ENCODE peak calls at places on chromosomes 6 and 20, in six cellular contexts. One of them, this sample, is unnamed.
A peak's percentile ranks its signal among the peaks of the same experiment; 100 is the strongest.

GRCh38 chr6:11929451-11929850 is 82.7 kb upstream of the HIVEP1 start:
- DNase-seq in GM10248: no peak
- DNase-seq in HepG2: no peak
- DNase-seq in neural crest cell: no peak
- DNase-seq in choroid plexus epithelial cell: no peak
- DNase-seq in lower lobe of right lung: no peak
- DNase-seq in this sample: no peak

GRCh38 chr6:163404825-163405265 is 9.7 kb upstream of the QKI start:
- DNase-seq in GM10248: no peak
- DNase-seq in HepG2: peak; percentile 55
- DNase-seq in neural crest cell: no peak
- DNase-seq in choroid plexus epithelial cell: peak; percentile 74
- DNase-seq in lower lobe of right lung: peak; percentile 70
- DNase-seq in this sample: no peak

GRCh38 chr20:40431611-40432010 is 257.4 kb downstream of the MAFB start:
- DNase-seq in GM10248: no peak
- DNase-seq in HepG2: no peak
- DNase-seq in neural crest cell: no peak
- DNase-seq in choroid plexus epithelial cell: no peak
- DNase-seq in lower lobe of right lung: no peak
- DNase-seq in this sample: no peak

GRCh38 chr20:51362254-51362653 is 180.3 kb downstream of the NFATC2 start:
- DNase-seq in GM10248: no peak
- DNase-seq in HepG2: no peak
- DNase-seq in neural crest cell: no peak
- DNase-seq in choroid plexus epithelial cell: no peak
- DNase-seq in lower lobe of right lung: no peak
- DNase-seq in this sample: no peak

GRCh38 chr20:35299780-35300179 is 7.6 kb upstream of the FAM83C start:
- DNase-seq in GM10248: no peak
- DNase-seq in HepG2: no peak
- DNase-seq in neural crest cell: no peak
- DNase-seq in choroid plexus epithelial cell: no peak
- DNase-seq in lower lobe of right lung: no peak
- DNase-seq in this sample: no peak

GRCh38 chr6:74857157-74857556 is 348.7 kb downstream of the COL12A1 start:
- DNase-seq in GM10248: no peak
- DNase-seq in HepG2: no peak
- DNase-seq in neural crest cell: no peak
- DNase-seq in choroid plexus epithelial cell: no peak
- DNase-seq in lower lobe of right lung: no peak
- DNase-seq in this sample: no peak

GRCh38 chr6:130893277-130893676 is 66.1 kb downstream of the SMLR1 start:
- DNase-seq in GM10248: no peak
- DNase-seq in HepG2: no peak
- DNase-seq in neural crest cell: no peak
- DNase-seq in choroid plexus epithelial cell: no peak
- DNase-seq in lower lobe of right lung: no peak
- DNase-seq in this sample: no peak

GRCh38 chr20:1526310-1526709 is 31.2 kb downstream of the SIRPD start:
- DNase-seq in GM10248: no peak
- DNase-seq in HepG2: no peak
- DNase-seq in neural crest cell: no peak
- DNase-seq in choroid plexus epithelial cell: no peak
- DNase-seq in lower lobe of right lung: no peak
- DNase-seq in this sample: no peak

GRCh38 chr6:135852775-135853174 is 1.3 kb downstream of the PDE7B start:
- DNase-seq in GM10248: no peak
- DNase-seq in HepG2: no peak
- DNase-seq in neural crest cell: no peak
- DNase-seq in choroid plexus epithelial cell: no peak
- DNase-seq in lower lobe of right lung: no peak
- DNase-seq in this sample: no peak

DNA sequence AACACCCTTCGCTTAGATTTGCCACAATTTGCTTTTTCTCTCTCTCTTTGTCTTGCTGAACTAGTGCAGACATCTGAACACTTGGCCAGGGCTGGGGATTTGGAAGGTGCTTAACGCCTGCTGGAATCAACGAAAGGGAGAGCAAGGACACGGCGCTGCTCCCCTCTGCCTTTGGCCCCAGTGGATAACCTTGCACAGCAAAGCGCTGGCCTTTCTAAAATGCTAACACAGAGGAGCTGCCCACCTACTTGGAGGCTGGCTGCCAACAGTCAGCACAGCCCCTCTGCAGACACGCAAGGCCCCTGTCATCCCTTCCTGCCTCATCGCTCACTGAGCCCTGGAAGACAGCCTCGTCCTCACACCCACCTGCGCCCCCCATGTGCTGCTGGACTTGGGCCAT is 37.5 kb downstream of the C20orf203 start:
- DNase-seq in GM10248: no peak
- DNase-seq in HepG2: no peak
- DNase-seq in neural crest cell: no peak
- DNase-seq in choroid plexus epithelial cell: peak; percentile 21
- DNase-seq in lower lobe of right lung: no peak
- DNase-seq in this sample: no peak
- TF ChIP-seq CTCF in GM10248: no peak
- TF ChIP-seq CTCF in HepG2: no peak
- TF ChIP-seq CTCF in neural crest cell: no peak
- TF ChIP-seq CTCF in choroid plexus epithelial cell: no peak
- TF ChIP-seq CTCF in lower lobe of right lung: no peak
- TF ChIP-seq CTCF in this sample: no peak

GRCh38 chr6:93447874-93448273 is 28.5 kb upstream of the EPHA7 start:
- DNase-seq in GM10248: no peak
- DNase-seq in HepG2: no peak
- DNase-seq in neural crest cell: no peak
- DNase-seq in choroid plexus epithelial cell: peak; percentile 15
- DNase-seq in lower lobe of right lung: no peak
- DNase-seq in this sample: no peak
- TF ChIP-seq CTCF in GM10248: peak; percentile 3
- TF ChIP-seq CTCF in HepG2: no peak
- TF ChIP-seq CTCF in neural crest cell: no peak
- TF ChIP-seq CTCF in choroid plexus epithelial cell: peak; percentile 27
- TF ChIP-seq CTCF in lower lobe of right lung: no peak
- TF ChIP-seq CTCF in this sample: peak; percentile 34

GRCh38 chr20:3276400-3277015 is 37.5 kb upstream of the SLC4A11 start:
- DNase-seq in GM10248: peak; percentile 42
- DNase-seq in HepG2: peak; percentile 68
- DNase-seq in neural crest cell: no peak
- DNase-seq in choroid plexus epithelial cell: peak; percentile 55
- DNase-seq in lower lobe of right lung: no peak
- DNase-seq in this sample: no peak
- TF ChIP-seq CTCF in GM10248: peak; percentile 34
- TF ChIP-seq CTCF in HepG2: peak; percentile 87
- TF ChIP-seq CTCF in neural crest cell: peak; percentile 39
- TF ChIP-seq CTCF in choroid plexus epithelial cell: peak; percentile 46
- TF ChIP-seq CTCF in lower lobe of right lung: peak; percentile 6
- TF ChIP-seq CTCF in this sample: no peak

GRCh38 chr20:47126374-47126705 is 230.2 kb downstream of the ZMYND8 start:
- DNase-seq in GM10248: no peak
- DNase-seq in HepG2: no peak
- DNase-seq in neural crest cell: no peak
- DNase-seq in choroid plexus epithelial cell: no peak
- DNase-seq in lower lobe of right lung: no peak
- DNase-seq in this sample: no peak

GRCh38 chr20:47127986-47128385 is 228.5 kb downstream of the ZMYND8 start:
- DNase-seq in GM10248: no peak
- DNase-seq in HepG2: no peak
- DNase-seq in neural crest cell: no peak
- DNase-seq in choroid plexus epithelial cell: no peak
- DNase-seq in lower lobe of right lung: no peak
- DNase-seq in this sample: no peak

GRCh38 chr20:47126709-47127108 is 229.8 kb downstream of the ZMYND8 start:
- DNase-seq in GM10248: no peak
- DNase-seq in HepG2: no peak
- DNase-seq in neural crest cell: no peak
- DNase-seq in choroid plexus epithelial cell: peak; percentile 64
- DNase-seq in lower lobe of right lung: no peak
- DNase-seq in this sample: no peak

GRCh38 chr20:47124235-47124717 is 229.6 kb downstream of the EYA2 start:
- DNase-seq in GM10248: no peak
- DNase-seq in HepG2: no peak
- DNase-seq in neural crest cell: no peak
- DNase-seq in choroid plexus epithelial cell: peak; percentile 50
- DNase-seq in lower lobe of right lung: no peak
- DNase-seq in this sample: no peak

GRCh38 chr20:47125553-47126373 is 230.7 kb downstream of the ZMYND8 start:
- DNase-seq in GM10248: no peak
- DNase-seq in HepG2: no peak
- DNase-seq in neural crest cell: no peak
- DNase-seq in choroid plexus epithelial cell: peak; percentile 55
- DNase-seq in lower lobe of right lung: no peak
- DNase-seq in this sample: peak; percentile 65
- TF ChIP-seq CTCF in GM10248: no peak
- TF ChIP-seq CTCF in HepG2: no peak
- TF ChIP-seq CTCF in neural crest cell: no peak
- TF ChIP-seq CTCF in choroid plexus epithelial cell: no peak
- TF ChIP-seq CTCF in lower lobe of right lung: no peak
- TF ChIP-seq CTCF in this sample: no peak

GRCh38 chr6:27782703-27783236 is 129.4 kb downstream of the OR2B2 start:
- DNase-seq in GM10248: no peak
- DNase-seq in HepG2: no peak
- DNase-seq in neural crest cell: no peak
- DNase-seq in choroid plexus epithelial cell: no peak
- DNase-seq in lower lobe of right lung: no peak
- DNase-seq in this sample: no peak

GRCh38 chr6:27791182-27791939 is 120.8 kb downstream of the OR2B2 start:
- DNase-seq in GM10248: peak; percentile 29
- DNase-seq in HepG2: peak; percentile 76
- DNase-seq in neural crest cell: peak; percentile 56
- DNase-seq in choroid plexus epithelial cell: peak; percentile 87
- DNase-seq in lower lobe of right lung: no peak
- DNase-seq in this sample: no peak

GRCh38 chr6:27785297-27785696 is 126.9 kb downstream of the OR2B2 start:
- DNase-seq in GM10248: no peak
- DNase-seq in HepG2: no peak
- DNase-seq in neural crest cell: no peak
- DNase-seq in choroid plexus epithelial cell: no peak
- DNase-seq in lower lobe of right lung: no peak
- DNase-seq in this sample: no peak

DNA sequence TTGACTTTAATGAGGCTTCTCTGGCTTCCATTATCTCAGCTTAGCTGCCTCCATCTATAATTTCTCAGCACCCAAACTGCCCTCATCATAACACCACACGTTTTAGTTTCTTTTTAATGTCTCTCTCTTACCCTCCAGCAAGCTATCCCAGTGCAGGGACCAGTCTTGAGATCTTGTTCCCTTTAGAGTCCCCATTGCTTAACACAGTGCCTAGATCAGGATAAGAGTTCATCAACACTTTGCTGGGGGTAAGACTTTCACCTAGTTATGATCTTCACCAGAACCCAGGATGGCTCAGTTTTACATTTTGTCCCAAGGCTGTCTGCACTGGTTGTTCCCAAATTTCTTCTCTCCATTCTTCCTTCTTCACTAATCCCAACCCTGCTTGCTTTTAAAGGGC is 126.1 kb downstream of the OR2B2 start:
- DNase-seq in GM10248: no peak
- DNase-seq in HepG2: no peak
- DNase-seq in neural crest cell: no peak
- DNase-seq in choroid plexus epithelial cell: no peak
- DNase-seq in lower lobe of right lung: no peak
- DNase-seq in this sample: no peak
- TF ChIP-seq CTCF in GM10248: no peak
- TF ChIP-seq CTCF in HepG2: no peak
- TF ChIP-seq CTCF in neural crest cell: no peak
- TF ChIP-seq CTCF in choroid plexus epithelial cell: no peak
- TF ChIP-seq CTCF in lower lobe of right lung: no peak
- TF ChIP-seq CTCF in this sample: no peak

GRCh38 chr20:59176812-59177211 is 13.2 kb downstream of the ZNF831 start:
- DNase-seq in GM10248: no peak
- DNase-seq in HepG2: no peak
- DNase-seq in neural crest cell: no peak
- DNase-seq in choroid plexus epithelial cell: no peak
- DNase-seq in lower lobe of right lung: no peak
- DNase-seq in this sample: no peak
- TF ChIP-seq CTCF in GM10248: no peak
- TF ChIP-seq CTCF in HepG2: peak; percentile 26
- TF ChIP-seq CTCF in neural crest cell: no peak
- TF ChIP-seq CTCF in choroid plexus epithelial cell: no peak
- TF ChIP-seq CTCF in lower lobe of right lung: no peak
- TF ChIP-seq CTCF in this sample: no peak

DNA sequence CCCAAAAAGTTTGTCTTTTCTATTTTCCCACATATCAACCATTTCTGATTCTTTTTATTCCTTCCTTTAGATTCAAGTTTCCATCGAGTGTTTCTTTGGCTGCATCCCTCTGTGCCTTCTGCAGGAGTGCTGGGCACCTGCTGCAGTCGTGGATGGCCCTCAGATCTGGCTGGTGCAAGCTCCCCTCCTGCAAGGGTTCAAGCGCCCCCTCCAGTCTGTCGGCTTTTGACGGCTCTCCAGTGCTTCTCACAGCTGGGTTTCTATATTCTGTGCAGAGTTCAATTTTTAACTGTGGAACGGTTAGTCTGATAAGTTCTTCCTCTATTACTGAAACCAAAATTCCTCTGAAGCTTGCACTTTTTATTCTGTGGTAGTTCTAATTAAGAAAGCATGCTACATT is 132.1 kb downstream of the HUS1B start:
- DNase-seq in GM10248: peak; percentile 33
- DNase-seq in HepG2: no peak
- DNase-seq in neural crest cell: no peak
- DNase-seq in choroid plexus epithelial cell: peak; percentile 20
- DNase-seq in lower lobe of right lung: no peak
- DNase-seq in this sample: no peak
- TF ChIP-seq CTCF in GM10248: peak; percentile 14
- TF ChIP-seq CTCF in HepG2: peak; percentile 27
- TF ChIP-seq CTCF in neural crest cell: no peak
- TF ChIP-seq CTCF in choroid plexus epithelial cell: peak; percentile 24
- TF ChIP-seq CTCF in lower lobe of right lung: no peak
- TF ChIP-seq CTCF in this sample: no peak

GRCh38 chr6:170140129-170140528 is 150.7 kb downstream of the DLL1 start:
- DNase-seq in GM10248: no peak
- DNase-seq in HepG2: no peak
- DNase-seq in neural crest cell: no peak
- DNase-seq in choroid plexus epithelial cell: no peak
- DNase-seq in lower lobe of right lung: no peak
- DNase-seq in this sample: no peak
- TF ChIP-seq CTCF in GM10248: no peak
- TF ChIP-seq CTCF in HepG2: no peak
- TF ChIP-seq CTCF in neural crest cell: no peak
- TF ChIP-seq CTCF in choroid plexus epithelial cell: no peak
- TF ChIP-seq CTCF in lower lobe of right lung: no peak
- TF ChIP-seq CTCF in this sample: no peak

GRCh38 chr20:17966432-17967312 is 1.9 kb downstream of the SNX5 start:
- DNase-seq in GM10248: no peak
- DNase-seq in HepG2: peak; percentile 67
- DNase-seq in neural crest cell: no peak
- DNase-seq in choroid plexus epithelial cell: peak; percentile 73
- DNase-seq in lower lobe of right lung: no peak
- DNase-seq in this sample: no peak
- TF ChIP-seq CTCF in GM10248: no peak
- TF ChIP-seq CTCF in HepG2: no peak
- TF ChIP-seq CTCF in neural crest cell: peak; percentile 49
- TF ChIP-seq CTCF in choroid plexus epithelial cell: peak; percentile 40
- TF ChIP-seq CTCF in lower lobe of right lung: peak; percentile 9
- TF ChIP-seq CTCF in this sample: no peak

GRCh38 chr6:8707956-8708772 is 272.8 kb upstream of the SLC35B3 start:
- DNase-seq in GM10248: no peak
- DNase-seq in HepG2: peak; percentile 27
- DNase-seq in neural crest cell: no peak
- DNase-seq in choroid plexus epithelial cell: peak; percentile 47
- DNase-seq in lower lobe of right lung: peak; percentile 51
- DNase-seq in this sample: no peak
- TF ChIP-seq CTCF in GM10248: peak; percentile 14
- TF ChIP-seq CTCF in HepG2: peak; percentile 46
- TF ChIP-seq CTCF in neural crest cell: peak; percentile 63
- TF ChIP-seq CTCF in choroid plexus epithelial cell: peak; percentile 31
- TF ChIP-seq CTCF in lower lobe of right lung: peak; percentile 48
- TF ChIP-seq CTCF in this sample: peak; percentile 37